ENCODE peak calls at places on chromosome 22, in nine cellular contexts. G, K, P, Z, O, R, A, X and F are unnamed samples.
A peak's percentile ranks its signal among the peaks of the same experiment; 100 is the strongest.

GRCh38 chr22:49214976-49215375 is 612.7 kb downstream of the BRD1 start:
- DNase-seq in R (no peak), P (no peak), K (no peak), O (no peak), A (no peak), X (no peak), G (no peak), Z (no peak), F (no peak)

GRCh38 chr22:45096256-45096907 is 67.3 kb upstream of the NUP50 start:
- DNase-seq in K (peak; percentile 24), Z (peak; percentile 83), G (peak; percentile 79), O (peak; percentile 7), X (peak; percentile 64), R (peak; percentile 59), P (peak; percentile 49), A (peak; percentile 71), F (peak; percentile 2)

GRCh38 chr22:49592780-49593501 is 234.7 kb downstream of the BRD1 start:
- DNase-seq in K (no peak), G (no peak), Z (no peak), A (no peak), R (no peak), X (peak; percentile 13), P (no peak), O (no peak), F (no peak)

GRCh38 chr22:39215430-39216142 is 29.2 kb downstream of the PDGFB start:
- DNase-seq in O (no peak), P (no peak), X (peak; percentile 14), A (no peak), G (no peak), Z (peak; percentile 70), R (no peak), K (no peak), F (no peak)

GRCh38 chr22:24474221-24474620 is 20.9 kb upstream of the UPB1 start:
- DNase-seq in G (peak; percentile 65), Z (no peak), P (no peak), X (no peak), R (peak; percentile 91), O (no peak), A (peak; percentile 92), K (no peak), F (no peak)

GRCh38 chr22:42805016-42805997 is 51.8 kb downstream of the ARFGAP3 start:
- DNase-seq in R (no peak), P (no peak), Z (no peak), X (peak; percentile 46), G (no peak), K (no peak), O (no peak), A (no peak), F (no peak)

GRCh38 chr22:19707347-19708322 is 6.7 kb upstream of the SEPTIN5 start:
- DNase-seq in O (no peak), Z (peak; percentile 29), A (no peak), P (no peak), R (no peak), K (no peak), X (peak; percentile 7), G (no peak), F (no peak)

GRCh38 chr22:35459423-35459894 is 59.5 kb downstream of the MCM5 start:
- DNase-seq in K (no peak), X (no peak), Z (no peak), G (no peak), A (no peak), O (peak; percentile 20), R (no peak), P (no peak), F (no peak)